ENCODE peak calls at places on chromosomes 16 and 17, in six cellular contexts. One of them, this sample, is unnamed.

GRCh38 chr16:10562361-10562899 is 18.0 kb downstream of the EMP2 start:
- DNase-seq in WERI-Rb-1: no peak
- DNase-seq in omental fat pad: no peak
- DNase-seq in GM13977: no peak
- DNase-seq in mesothelial cell of epicardium: no peak
- DNase-seq in CD4-positive, alpha-beta T cell: no peak
- DNase-seq in this sample: no peak

GRCh38 chr17:31788956-31789355 is 70.1 kb downstream of the COPRS start:
- DNase-seq in WERI-Rb-1: no peak
- DNase-seq in mesothelial cell of epicardium: no peak
- DNase-seq in GM13977: no peak
- DNase-seq in omental fat pad: no peak
- DNase-seq in CD4-positive, alpha-beta T cell: no peak
- DNase-seq in this sample: no peak

GRCh38 chr16:78740269-78740668 is 640.8 kb downstream of the WWOX start:
- DNase-seq in WERI-Rb-1: no peak
- DNase-seq in mesothelial cell of epicardium: no peak
- DNase-seq in GM13977: no peak
- DNase-seq in CD4-positive, alpha-beta T cell: no peak
- DNase-seq in omental fat pad: no peak
- DNase-seq in this sample: no peak

GRCh38 chr17:69412336-69412735 is 2.2 kb upstream of the MAP2K6 start:
- DNase-seq in omental fat pad: no peak
- DNase-seq in mesothelial cell of epicardium: no peak
- DNase-seq in WERI-Rb-1: no peak
- DNase-seq in CD4-positive, alpha-beta T cell: no peak
- DNase-seq in GM13977: no peak
- DNase-seq in this sample: no peak

GRCh38 chr17:3843935-3844516 is 2.0 kb downstream of the NCBP3 start:
- DNase-seq in WERI-Rb-1: peak; percentile 60
- DNase-seq in mesothelial cell of epicardium: no peak
- DNase-seq in CD4-positive, alpha-beta T cell: peak; percentile 38
- DNase-seq in GM13977: peak; percentile 68
- DNase-seq in omental fat pad: no peak
- DNase-seq in this sample: no peak

GRCh38 chr16:12420661-12421209 is 383.0 kb downstream of the CPPED1 start:
- DNase-seq in WERI-Rb-1: no peak
- DNase-seq in GM13977: no peak
- DNase-seq in CD4-positive, alpha-beta T cell: no peak
- DNase-seq in omental fat pad: no peak
- DNase-seq in mesothelial cell of epicardium: no peak
- DNase-seq in this sample: no peak

GRCh38 chr17:19533718-19534561 is at the start of gene SLC47A1:
- DNase-seq in GM13977: peak; percentile 55
- DNase-seq in mesothelial cell of epicardium: no peak
- DNase-seq in WERI-Rb-1: peak; percentile 25
- DNase-seq in omental fat pad: no peak
- DNase-seq in CD4-positive, alpha-beta T cell: no peak
- DNase-seq in this sample: no peak

GRCh38 chr16:77853125-77853524 is 64.8 kb downstream of the VAT1L start:
- DNase-seq in WERI-Rb-1: no peak
- DNase-seq in CD4-positive, alpha-beta T cell: no peak
- DNase-seq in omental fat pad: no peak
- DNase-seq in mesothelial cell of epicardium: no peak
- DNase-seq in GM13977: no peak
- DNase-seq in this sample: no peak

GRCh38 chr16:19330801-19331484 is 45.4 kb downstream of the CLEC19A start:
- DNase-seq in omental fat pad: no peak
- DNase-seq in GM13977: no peak
- DNase-seq in WERI-Rb-1: no peak
- DNase-seq in mesothelial cell of epicardium: no peak
- DNase-seq in CD4-positive, alpha-beta T cell: no peak
- DNase-seq in this sample: no peak

GRCh38 chr17:45110676-45111611 is 21.4 kb downstream of the PLCD3 start:
- DNase-seq in omental fat pad: no peak
- DNase-seq in mesothelial cell of epicardium: no peak
- DNase-seq in GM13977: no peak
- DNase-seq in CD4-positive, alpha-beta T cell: no peak
- DNase-seq in WERI-Rb-1: no peak
- DNase-seq in this sample: no peak

GRCh38 chr17:57582881-57583756 is 162.0 kb downstream of the CCDC182 start:
- DNase-seq in WERI-Rb-1: no peak
- DNase-seq in GM13977: no peak
- DNase-seq in mesothelial cell of epicardium: no peak
- DNase-seq in omental fat pad: no peak
- DNase-seq in CD4-positive, alpha-beta T cell: no peak
- DNase-seq in this sample: no peak

GRCh38 chr17:13016881-13017622 is 775 bp downstream of the ELAC2 start:
- DNase-seq in CD4-positive, alpha-beta T cell: no peak
- DNase-seq in GM13977: peak; percentile 32
- DNase-seq in omental fat pad: no peak
- DNase-seq in WERI-Rb-1: peak; percentile 12
- DNase-seq in mesothelial cell of epicardium: no peak
- DNase-seq in this sample: no peak

GRCh38 chr16:81179219-81179618 is 59.3 kb upstream of the BCO1 start:
- DNase-seq in mesothelial cell of epicardium: no peak
- DNase-seq in CD4-positive, alpha-beta T cell: no peak
- DNase-seq in omental fat pad: no peak
- DNase-seq in GM13977: no peak
- DNase-seq in WERI-Rb-1: no peak
- DNase-seq in this sample: no peak

GRCh38 chr16:62149646-62150045 is 113.4 kb upstream of the CDH8 start:
- DNase-seq in GM13977: no peak
- DNase-seq in CD4-positive, alpha-beta T cell: no peak
- DNase-seq in WERI-Rb-1: no peak
- DNase-seq in mesothelial cell of epicardium: no peak
- DNase-seq in omental fat pad: no peak
- DNase-seq in this sample: no peak

GRCh38 chr17:75457047-75457654 is 716 bp downstream of the TMEM94 start:
- DNase-seq in WERI-Rb-1: peak; percentile 72
- DNase-seq in mesothelial cell of epicardium: peak; percentile 38
- DNase-seq in GM13977: peak; percentile 24
- DNase-seq in omental fat pad: no peak
- DNase-seq in CD4-positive, alpha-beta T cell: peak; percentile 1
- DNase-seq in this sample: peak; percentile 86

GRCh38 chr17:72887917-72888316 is 204.6 kb downstream of the SLC39A11 start:
- DNase-seq in CD4-positive, alpha-beta T cell: no peak
- DNase-seq in GM13977: no peak
- DNase-seq in WERI-Rb-1: no peak
- DNase-seq in omental fat pad: no peak
- DNase-seq in mesothelial cell of epicardium: no peak
- DNase-seq in this sample: no peak

GRCh38 chr17:21539146-21539545 is 153.2 kb upstream of the KCNJ18 start:
- DNase-seq in omental fat pad: no peak
- DNase-seq in CD4-positive, alpha-beta T cell: no peak
- DNase-seq in WERI-Rb-1: no peak
- DNase-seq in GM13977: no peak
- DNase-seq in mesothelial cell of epicardium: no peak
- DNase-seq in this sample: no peak

GRCh38 chr17:50047488-50048126 is 8.3 kb upstream of the ITGA3 start:
- DNase-seq in mesothelial cell of epicardium: no peak
- DNase-seq in GM13977: no peak
- DNase-seq in WERI-Rb-1: no peak
- DNase-seq in omental fat pad: no peak
- DNase-seq in CD4-positive, alpha-beta T cell: no peak
- DNase-seq in this sample: no peak

GRCh38 chr17:2101448-2102257 is 46.8 kb downstream of the HIC1 start:
- DNase-seq in omental fat pad: no peak
- DNase-seq in mesothelial cell of epicardium: no peak
- DNase-seq in WERI-Rb-1: no peak
- DNase-seq in GM13977: no peak
- DNase-seq in CD4-positive, alpha-beta T cell: peak; percentile 45
- DNase-seq in this sample: no peak

GRCh38 chr16:55933038-55933437 is 57.9 kb upstream of the CES5A start:
- DNase-seq in omental fat pad: no peak
- DNase-seq in mesothelial cell of epicardium: no peak
- DNase-seq in CD4-positive, alpha-beta T cell: no peak
- DNase-seq in GM13977: no peak
- DNase-seq in WERI-Rb-1: no peak
- DNase-seq in this sample: no peak

GRCh38 chr16:3496386-3496785 is 1.1 kb upstream of the C16orf90 start:
- DNase-seq in CD4-positive, alpha-beta T cell: no peak
- DNase-seq in GM13977: no peak
- DNase-seq in WERI-Rb-1: no peak
- DNase-seq in omental fat pad: no peak
- DNase-seq in mesothelial cell of epicardium: no peak
- DNase-seq in this sample: no peak

GRCh38 chr17:30503558-30503957 is 26.4 kb downstream of the GOSR1 start:
- DNase-seq in WERI-Rb-1: no peak
- DNase-seq in mesothelial cell of epicardium: no peak
- DNase-seq in omental fat pad: no peak
- DNase-seq in GM13977: no peak
- DNase-seq in CD4-positive, alpha-beta T cell: no peak
- DNase-seq in this sample: no peak

GRCh38 chr17:19647697-19648474 is 665 bp upstream of the ALDH3A2 start:
- DNase-seq in omental fat pad: peak; percentile 49
- DNase-seq in mesothelial cell of epicardium: no peak
- DNase-seq in GM13977: peak; percentile 49
- DNase-seq in WERI-Rb-1: peak; percentile 48
- DNase-seq in CD4-positive, alpha-beta T cell: no peak
- DNase-seq in this sample: peak; percentile 88

GRCh38 chr17:79844869-79845600 is 5.8 kb upstream of the CBX4 start:
- DNase-seq in omental fat pad: no peak
- DNase-seq in CD4-positive, alpha-beta T cell: no peak
- DNase-seq in GM13977: peak; percentile 88
- DNase-seq in mesothelial cell of epicardium: no peak
- DNase-seq in WERI-Rb-1: peak; percentile 79
- DNase-seq in this sample: no peak

GRCh38 chr17:64188088-64188487 is 58.1 kb upstream of the ERN1 start:
- DNase-seq in mesothelial cell of epicardium: no peak
- DNase-seq in GM13977: no peak
- DNase-seq in WERI-Rb-1: no peak
- DNase-seq in CD4-positive, alpha-beta T cell: no peak
- DNase-seq in omental fat pad: no peak
- DNase-seq in this sample: no peak

GRCh38 chr16:54928421-54929089 is 2.1 kb upstream of the IRX5 start:
- DNase-seq in GM13977: no peak
- DNase-seq in WERI-Rb-1: peak; percentile 59
- DNase-seq in omental fat pad: no peak
- DNase-seq in mesothelial cell of epicardium: peak; percentile 45
- DNase-seq in CD4-positive, alpha-beta T cell: no peak
- DNase-seq in this sample: no peak
- TF ChIP-seq CTCF in GM13977: no peak
- TF ChIP-seq CTCF in WERI-Rb-1: no peak
- TF ChIP-seq CTCF in omental fat pad: no peak
- TF ChIP-seq CTCF in mesothelial cell of epicardium: no peak
- TF ChIP-seq CTCF in CD4-positive, alpha-beta T cell: no peak
- TF ChIP-seq CTCF in this sample: no peak

DNA sequence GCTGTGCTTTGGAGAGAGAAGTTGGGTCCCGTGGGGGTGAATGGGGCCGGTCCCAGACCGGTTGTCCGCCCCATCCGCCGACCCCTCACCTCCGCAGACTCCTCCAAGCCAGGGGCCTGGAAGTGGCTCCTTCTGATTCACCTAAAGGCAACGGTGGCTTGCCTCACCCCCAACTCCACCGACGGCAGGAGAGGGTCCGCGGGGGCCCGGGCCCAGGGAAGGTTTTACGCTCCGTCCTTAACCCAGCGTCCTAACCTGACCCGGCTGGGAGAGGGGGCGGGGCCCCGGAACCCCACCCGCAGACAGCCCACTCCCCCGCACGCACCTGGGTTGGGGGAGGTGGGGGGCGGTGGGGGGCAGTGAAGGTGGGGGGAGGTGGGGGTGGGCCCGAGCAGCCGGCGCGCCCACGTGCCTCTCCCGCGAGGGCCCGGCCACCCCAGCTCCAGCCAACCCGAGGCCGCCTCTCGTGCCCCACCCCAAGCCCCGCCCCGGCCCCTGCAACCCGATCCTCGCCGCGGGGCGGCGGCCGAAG is 12.7 kb upstream of the CD300A start:
- DNase-seq in CD4-positive, alpha-beta T cell: peak; percentile 48
- DNase-seq in GM13977: peak; percentile 97
- DNase-seq in mesothelial cell of epicardium: no peak
- DNase-seq in omental fat pad: no peak
- DNase-seq in WERI-Rb-1: no peak
- DNase-seq in this sample: no peak
- TF ChIP-seq CTCF in CD4-positive, alpha-beta T cell: peak; percentile 12
- TF ChIP-seq CTCF in GM13977: peak; percentile 21
- TF ChIP-seq CTCF in mesothelial cell of epicardium: no peak
- TF ChIP-seq CTCF in omental fat pad: no peak
- TF ChIP-seq CTCF in WERI-Rb-1: no peak
- TF ChIP-seq CTCF in this sample: no peak

GRCh38 chr16:49514391-49514980 is 140.9 kb downstream of the C16orf78 start:
- DNase-seq in CD4-positive, alpha-beta T cell: no peak
- DNase-seq in GM13977: no peak
- DNase-seq in WERI-Rb-1: peak; percentile 40
- DNase-seq in mesothelial cell of epicardium: no peak
- DNase-seq in omental fat pad: no peak
- DNase-seq in this sample: no peak

GRCh38 chr16:49515016-49515415 is 141.4 kb downstream of the C16orf78 start:
- DNase-seq in CD4-positive, alpha-beta T cell: no peak
- DNase-seq in omental fat pad: no peak
- DNase-seq in mesothelial cell of epicardium: no peak
- DNase-seq in WERI-Rb-1: no peak
- DNase-seq in GM13977: no peak
- DNase-seq in this sample: no peak

GRCh38 chr16:49515861-49516260 is 142.3 kb downstream of the C16orf78 start:
- DNase-seq in omental fat pad: no peak
- DNase-seq in WERI-Rb-1: no peak
- DNase-seq in GM13977: no peak
- DNase-seq in mesothelial cell of epicardium: no peak
- DNase-seq in CD4-positive, alpha-beta T cell: no peak
- DNase-seq in this sample: no peak

GRCh38 chr16:49510676-49511305 is 137.2 kb downstream of the C16orf78 start:
- DNase-seq in GM13977: no peak
- DNase-seq in omental fat pad: no peak
- DNase-seq in mesothelial cell of epicardium: no peak
- DNase-seq in CD4-positive, alpha-beta T cell: no peak
- DNase-seq in WERI-Rb-1: no peak
- DNase-seq in this sample: no peak

GRCh38 chr16:49513040-49513439 is 139.4 kb downstream of the C16orf78 start:
- DNase-seq in mesothelial cell of epicardium: no peak
- DNase-seq in GM13977: peak; percentile 59
- DNase-seq in omental fat pad: no peak
- DNase-seq in CD4-positive, alpha-beta T cell: no peak
- DNase-seq in WERI-Rb-1: peak; percentile 50
- DNase-seq in this sample: no peak
- TF ChIP-seq CTCF in mesothelial cell of epicardium: no peak
- TF ChIP-seq CTCF in GM13977: peak; percentile 10
- TF ChIP-seq CTCF in omental fat pad: no peak
- TF ChIP-seq CTCF in CD4-positive, alpha-beta T cell: no peak
- TF ChIP-seq CTCF in WERI-Rb-1: peak; percentile 67
- TF ChIP-seq CTCF in this sample: peak; percentile 44

GRCh38 chr17:82062984-82063368 is 2.6 kb downstream of the DUS1L start:
- DNase-seq in GM13977: no peak
- DNase-seq in omental fat pad: no peak
- DNase-seq in WERI-Rb-1: no peak
- DNase-seq in mesothelial cell of epicardium: no peak
- DNase-seq in CD4-positive, alpha-beta T cell: no peak
- DNase-seq in this sample: no peak

GRCh38 chr17:82063424-82064415 is 1.9 kb downstream of the DUS1L start:
- DNase-seq in CD4-positive, alpha-beta T cell: no peak
- DNase-seq in WERI-Rb-1: no peak
- DNase-seq in GM13977: no peak
- DNase-seq in mesothelial cell of epicardium: no peak
- DNase-seq in omental fat pad: no peak
- DNase-seq in this sample: no peak

GRCh38 chr17:82065638-82066303 is at the start of gene DUS1L:
- DNase-seq in CD4-positive, alpha-beta T cell: peak; percentile 64
- DNase-seq in GM13977: peak; percentile 96
- DNase-seq in omental fat pad: no peak
- DNase-seq in WERI-Rb-1: no peak
- DNase-seq in mesothelial cell of epicardium: no peak
- DNase-seq in this sample: no peak

GRCh38 chr17:82064433-82065192 is 991 bp downstream of the DUS1L start:
- DNase-seq in WERI-Rb-1: no peak
- DNase-seq in omental fat pad: no peak
- DNase-seq in GM13977: no peak
- DNase-seq in CD4-positive, alpha-beta T cell: no peak
- DNase-seq in mesothelial cell of epicardium: no peak
- DNase-seq in this sample: no peak

GRCh38 chr17:82065193-82065637 is 389 bp downstream of the DUS1L start:
- DNase-seq in GM13977: no peak
- DNase-seq in mesothelial cell of epicardium: no peak
- DNase-seq in WERI-Rb-1: no peak
- DNase-seq in CD4-positive, alpha-beta T cell: no peak
- DNase-seq in omental fat pad: no peak
- DNase-seq in this sample: no peak
- TF ChIP-seq CTCF in GM13977: no peak
- TF ChIP-seq CTCF in mesothelial cell of epicardium: no peak
- TF ChIP-seq CTCF in WERI-Rb-1: no peak
- TF ChIP-seq CTCF in CD4-positive, alpha-beta T cell: no peak
- TF ChIP-seq CTCF in omental fat pad: no peak
- TF ChIP-seq CTCF in this sample: no peak

This sample was measured in osteocyte.